ENCODE peak calls at places on chromosomes 2 and 18, in eight cellular contexts. Q is spleen, Y is activated B cell treated with CpG ODN at 0.5 μM for 24 hours, I is tibial artery, L is MCF 10A, J is hepatocyte, C is colonic mucosa, T is uterus. R is an unnamed sample.

GRCh38 chr18:6368017-6368416 is 46.7 kb downstream of the L3MBTL4 start:
- DNase-seq in I (no peak), Q (no peak), J (no peak), C (no peak), T (no peak), Y (no peak), L (no peak), R (no peak)

GRCh38 chr18:42174909-42175308 is 219.9 kb downstream of the PIK3C3 start:
- DNase-seq in C (no peak), Q (no peak), Y (no peak), I (no peak), J (peak), T (no peak), L (peak), R (peak)

GRCh38 chr2:177355874-177356273 is 36.7 kb upstream of the AGPS start:
- DNase-seq in T (no peak), C (no peak), Q (no peak), Y (no peak), J (no peak), I (no peak), L (no peak), R (no peak)

GRCh38 chr2:16245481-16246054 is 305.2 kb downstream of the MYCN start:
- DNase-seq in Y (no peak), Q (no peak), I (no peak), J (no peak), T (no peak), L (no peak), C (no peak), R (no peak)

GRCh38 chr2:157427003-157427921 is 16.6 kb downstream of the CYTIP start:
- DNase-seq in I (no peak), J (no peak), C (no peak), L (no peak), Q (no peak), Y (no peak), T (no peak), R (no peak)

GRCh38 chr18:33839452-33840225 is 261.6 kb downstream of the ASXL3 start:
- DNase-seq in C (peak), J (peak), Q (no peak), I (no peak), T (no peak), L (peak), Y (no peak), R (no peak)

GRCh38 chr2:226985227-226985946 is 149.5 kb downstream of the RHBDD1 start:
- DNase-seq in J (peak), C (peak), I (peak), L (peak), Q (no peak), T (peak), Y (no peak), R (peak)

GRCh38 chr2:57696016-57696415 is 350.6 kb upstream of the VRK2 start:
- DNase-seq in J (peak), T (no peak), C (no peak), Y (no peak), L (peak), Q (no peak), I (no peak), R (no peak)

GRCh38 chr18:55047546-55047945 is 88.3 kb upstream of the CCDC68 start:
- DNase-seq in I (no peak), Y (no peak), L (no peak), T (no peak), C (no peak), J (peak), Q (no peak), R (no peak)

GRCh38 chr2:79717364-79718007 is 204.6 kb downstream of the CTNNA2 start:
- DNase-seq in Y (no peak), L (peak), J (peak), I (no peak), T (no peak), Q (no peak), C (no peak), R (no peak)

GRCh38 chr2:15673919-15674636 is 82.4 kb downstream of the DDX1 start:
- DNase-seq in Q (no peak), J (peak), Y (no peak), L (peak), I (no peak), T (no peak), C (no peak), R (no peak)

GRCh38 chr18:58756596-58757240 is 85.5 kb downstream of the MALT1 start:
- DNase-seq in C (peak), I (no peak), L (no peak), Q (peak), T (no peak), Y (no peak), J (no peak), R (no peak)

GRCh38 chr2:161166538-161167409 is 6.5 kb downstream of the TANK start:
- DNase-seq in L (peak), Y (no peak), J (no peak), Q (no peak), C (no peak), I (no peak), T (no peak), R (no peak)

GRCh38 chr2:45912109-45912508 is 260.6 kb downstream of the PRKCE start:
- DNase-seq in Y (no peak), Q (no peak), C (no peak), I (no peak), J (peak), T (no peak), L (no peak), R (no peak)

GRCh38 chr2:39913648-39914456 is 134.8 kb upstream of the THUMPD2 start:
- DNase-seq in I (no peak), J (peak), L (peak), C (no peak), Y (no peak), T (no peak), Q (no peak), R (no peak)

GRCh38 chr18:3901811-3902210 is 451.8 kb downstream of the TGIF1 start:
- DNase-seq in J (no peak), L (no peak), Q (no peak), Y (no peak), I (no peak), C (no peak), T (no peak), R (no peak)

GRCh38 chr2:12059616-12060441 is 313.4 kb downstream of the LPIN1 start:
- DNase-seq in Q (no peak), I (no peak), T (no peak), L (peak), J (no peak), Y (no peak), C (no peak), R (no peak)

GRCh38 chr18:77099501-77100370 is 32.8 kb downstream of the MBP start:
- DNase-seq in J (no peak), L (no peak), T (no peak), Y (no peak), C (no peak), Q (no peak), I (no peak), R (no peak)

GRCh38 chr2:218471982-218472381 is 53.1 kb downstream of the VIL1 start:
- DNase-seq in J (no peak), C (no peak), I (peak), L (no peak), Q (no peak), T (no peak), Y (no peak), R (no peak)

GRCh38 chr2:98607104-98607503 is 1.2 kb downstream of the COA5 start:
- DNase-seq in C (no peak), J (no peak), I (no peak), Q (peak), L (no peak), Y (no peak), T (no peak), R (no peak)

GRCh38 chr2:65436169-65436824 is 3.9 kb upstream of the SPRED2 start:
- DNase-seq in Y (peak), I (peak), J (peak), L (peak), Q (peak), T (peak), C (peak), R (peak)

GRCh38 chr2:232488721-232489300 is 1.2 kb upstream of the ECEL1 start:
- DNase-seq in Y (no peak), Q (peak), J (no peak), L (no peak), C (no peak), I (no peak), T (no peak), R (no peak)

GRCh38 chr2:212940816-212941215 is 210.6 kb downstream of the IKZF2 start:
- DNase-seq in J (peak), C (peak), T (no peak), Y (no peak), Q (no peak), L (peak), I (no peak), R (no peak)

GRCh38 chr18:69177702-69178101 is 223.0 kb upstream of the DOK6 start:
- DNase-seq in L (peak), T (no peak), Y (no peak), Q (no peak), C (no peak), I (no peak), J (no peak), R (no peak)

GRCh38 chr2:65686928-65687521 is 254.6 kb upstream of the SPRED2 start:
- DNase-seq in C (no peak), Y (no peak), L (peak), I (no peak), Q (no peak), T (no peak), J (no peak), R (no peak)

GRCh38 chr2:181198188-181198864 is 217.9 kb downstream of the UBE2E3 start:
- DNase-seq in I (no peak), Q (no peak), L (no peak), T (no peak), Y (no peak), J (no peak), C (no peak), R (no peak)

GRCh38 chr2:151052850-151053660 is 208.6 kb downstream of the RBM43 start:
- DNase-seq in L (no peak), T (no peak), J (no peak), I (no peak), Q (no peak), C (no peak), Y (no peak), R (no peak)

GRCh38 chr2:15931514-15931870 is 8.9 kb upstream of the MYCN start:
- DNase-seq in Q (no peak), L (no peak), J (no peak), I (no peak), C (no peak), Y (no peak), T (no peak), R (no peak)

GRCh38 chr2:144102386-144102785 is 417.5 kb downstream of the ZEB2 start:
- DNase-seq in L (peak), I (no peak), C (no peak), T (no peak), Y (no peak), Q (no peak), J (no peak), R (no peak)

GRCh38 chr2:144099340-144099739 is 420.6 kb downstream of the ZEB2 start:
- DNase-seq in L (no peak), J (no peak), I (no peak), Y (no peak), Q (no peak), T (no peak), C (no peak), R (no peak)

GRCh38 chr2:144096531-144096930 is 423.4 kb downstream of the ZEB2 start:
- DNase-seq in L (no peak), T (no peak), Y (no peak), I (no peak), Q (no peak), C (no peak), J (no peak), R (no peak)

GRCh38 chr2:144097440-144098225 is 422.3 kb downstream of the ZEB2 start:
- DNase-seq in I (no peak), Q (no peak), Y (no peak), J (no peak), L (no peak), T (no peak), C (no peak), R (no peak)

GRCh38 chr2:144099746-144100438 is 420.0 kb downstream of the ZEB2 start:
- DNase-seq in L (peak), J (peak), T (no peak), C (no peak), Y (no peak), Q (no peak), I (no peak), R (no peak)
- TF ChIP-seq CTCF in L (peak), J (no peak), T (no peak), C (no peak), Y (no peak), Q (no peak), I (no peak), R (no peak)

DNA sequence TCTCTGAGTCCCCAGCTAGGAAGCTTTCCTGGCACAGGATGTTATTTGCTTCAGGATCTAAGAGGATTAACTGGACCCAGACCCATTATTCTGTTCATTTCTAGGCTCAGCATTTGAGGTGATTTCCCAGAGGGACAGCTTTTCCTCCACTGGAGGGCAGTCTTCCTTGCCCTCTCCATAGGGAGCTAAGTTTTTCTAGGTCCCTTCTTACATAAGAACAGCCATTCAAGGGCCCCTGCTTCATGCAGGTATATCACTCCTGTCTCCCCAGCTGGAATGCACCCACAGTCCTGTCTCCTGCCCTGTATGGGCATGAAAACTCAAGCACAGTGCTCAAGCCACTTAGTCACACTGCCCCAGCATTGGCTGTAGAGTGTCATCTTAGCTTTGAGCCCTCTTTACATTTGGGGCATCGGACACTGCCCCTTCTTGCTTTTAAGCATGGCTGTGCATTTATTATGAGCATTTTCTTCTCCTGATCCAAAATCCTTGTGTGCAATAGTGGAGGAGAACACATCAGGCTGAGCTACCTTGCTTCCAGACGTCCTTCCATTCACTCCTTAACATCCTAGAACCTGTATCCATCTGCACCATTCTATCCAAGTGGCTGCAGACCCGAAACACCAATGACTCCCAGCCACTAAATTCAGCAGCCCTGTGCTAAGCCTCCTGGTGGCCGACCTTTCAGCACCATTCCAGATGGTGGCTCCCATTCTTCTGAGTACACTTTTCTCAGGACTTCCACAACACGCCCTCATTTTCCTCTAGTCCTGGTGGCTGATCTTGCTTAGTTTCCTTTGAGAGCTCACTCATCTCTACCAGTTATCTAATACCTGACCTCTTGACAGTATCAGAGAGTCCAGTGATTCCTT is 80.0 kb downstream of the COPS8 start:
- DNase-seq in I (no peak), Y (no peak), C (no peak), J (peak), T (no peak), Q (no peak), L (peak), R (no peak)
- TF ChIP-seq CTCF in I (no peak), Y (no peak), C (no peak), J (peak), T (no peak), Q (no peak), L (peak), R (peak)

GRCh38 chr2:51795248-51795888 is 763.4 kb upstream of the NRXN1 start:
- DNase-seq in T (no peak), J (peak), Y (no peak), C (peak), I (no peak), Q (no peak), L (peak), R (no peak)
- TF ChIP-seq CTCF in T (no peak), J (peak), Y (no peak), C (peak), I (no peak), Q (no peak), L (no peak), R (peak)

GRCh38 chr2:44271296-44271695 is 4.0 kb upstream of the SLC3A1 start:
- DNase-seq in I (no peak), T (no peak), J (no peak), L (no peak), Q (no peak), C (no peak), Y (no peak), R (no peak)

GRCh38 chr2:44267269-44268258 is 7.7 kb upstream of the SLC3A1 start:
- DNase-seq in Q (no peak), T (peak), I (peak), L (no peak), C (no peak), Y (no peak), J (no peak), R (no peak)

GRCh38 chr2:44268259-44268649 is 7.0 kb upstream of the SLC3A1 start:
- DNase-seq in Q (no peak), T (no peak), C (no peak), Y (no peak), L (no peak), J (no peak), I (no peak), R (no peak)

GRCh38 chr2:44273076-44273475 is 2.2 kb upstream of the SLC3A1 start:
- DNase-seq in T (no peak), L (no peak), J (no peak), Q (no peak), Y (no peak), I (no peak), C (no peak), R (no peak)

DNA sequence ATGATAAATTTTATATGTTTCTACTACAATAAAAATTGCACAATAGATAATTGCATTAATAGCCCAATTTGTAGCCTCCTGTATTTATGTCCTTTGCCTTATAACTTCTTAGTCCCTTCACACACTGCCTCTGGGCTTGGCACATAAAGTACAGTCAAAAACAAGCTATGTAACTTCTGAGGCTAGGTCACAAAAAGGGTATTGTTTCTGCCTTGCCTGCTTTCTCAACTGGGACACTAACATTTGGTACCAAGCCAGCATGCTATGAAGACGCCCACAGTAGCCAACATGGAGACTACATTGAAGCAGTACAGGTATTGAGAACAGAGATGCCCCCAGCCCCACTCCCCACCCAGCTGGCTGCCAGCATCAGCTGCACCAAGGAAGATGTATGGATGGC is 5.4 kb upstream of the SLC3A1 start:
- DNase-seq in I (no peak), J (no peak), C (no peak), L (no peak), T (no peak), Q (no peak), Y (no peak), R (no peak)
- TF ChIP-seq CTCF in I (no peak), J (no peak), C (no peak), L (no peak), T (no peak), Q (no peak), Y (no peak), R (no peak)

DNA sequence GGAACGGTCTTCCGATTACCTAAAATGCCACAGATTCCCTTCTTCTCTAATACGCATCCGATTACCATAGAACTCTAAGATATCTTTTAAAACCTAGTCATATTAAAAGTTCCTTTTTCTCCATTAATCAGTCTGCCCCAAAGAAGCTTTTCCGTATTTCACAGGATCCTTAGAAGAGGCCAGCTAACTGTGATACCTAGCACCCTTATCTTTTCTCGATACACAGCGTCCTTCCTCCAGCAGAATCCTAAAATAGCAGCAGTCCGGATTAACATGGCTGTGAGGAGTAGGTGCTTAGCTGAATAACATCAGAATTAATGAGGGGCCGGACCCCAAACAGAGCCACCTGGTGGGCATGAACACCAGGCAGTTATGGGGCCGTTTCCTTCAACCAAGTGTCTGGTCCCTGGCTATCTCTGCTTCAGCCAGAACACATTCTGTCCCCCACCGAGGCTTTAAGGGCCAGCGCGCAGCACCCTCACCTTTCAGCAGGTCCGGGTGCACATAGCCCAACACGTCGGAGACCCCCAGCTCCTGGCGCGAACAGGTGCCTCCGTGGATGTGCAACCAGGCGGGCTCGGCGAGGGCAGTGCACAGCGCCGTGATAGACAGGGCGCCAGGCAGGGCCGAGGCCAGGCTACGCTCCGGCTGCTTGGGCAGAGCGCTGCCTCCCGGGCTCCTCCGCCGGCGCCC is 995 bp downstream of the TMEM127 start:
- DNase-seq in T (no peak), Y (no peak), C (peak), L (no peak), I (no peak), Q (no peak), J (peak), R (peak)
- TF ChIP-seq CTCF in T (no peak), Y (no peak), C (no peak), L (no peak), I (no peak), Q (peak), J (peak), R (peak)

GRCh38 chr2:188456114-188456909 is 164.6 kb downstream of the GULP1 start:
- DNase-seq in T (no peak), C (no peak), Y (no peak), J (no peak), I (no peak), Q (no peak), L (no peak), R (no peak)
- TF ChIP-seq CTCF in T (no peak), C (no peak), Y (no peak), J (no peak), I (no peak), Q (no peak), L (no peak), R (peak)

GRCh38 chr2:163185160-163185559 is 346.6 kb upstream of the KCNH7 start:
- DNase-seq in J (no peak), Y (no peak), L (no peak), I (no peak), C (no peak), Q (no peak), T (no peak), R (no peak)

GRCh38 chr2:163187119-163187518 is 348.6 kb upstream of the KCNH7 start:
- DNase-seq in L (no peak), Q (no peak), Y (no peak), I (no peak), J (no peak), T (no peak), C (no peak), R (no peak)

GRCh38 chr2:163187995-163188655 is 349.6 kb upstream of the KCNH7 start:
- DNase-seq in Q (no peak), Y (no peak), C (no peak), I (no peak), J (no peak), L (peak), T (no peak), R (no peak)

GRCh38 chr2:163182764-163183354 is 344.3 kb upstream of the KCNH7 start:
- DNase-seq in Q (no peak), C (no peak), Y (no peak), L (peak), I (no peak), T (no peak), J (peak), R (no peak)
- TF ChIP-seq CTCF in Q (no peak), C (peak), Y (no peak), L (peak), I (peak), T (no peak), J (peak), R (peak)

GRCh38 chr2:191641609-191642008 is 36.3 kb upstream of the NABP1 start:
- DNase-seq in T (no peak), Y (no peak), Q (no peak), J (no peak), L (no peak), C (no peak), I (no peak), R (no peak)
- TF ChIP-seq CTCF in T (no peak), Y (no peak), Q (no peak), J (no peak), L (no peak), C (no peak), I (no peak), R (no peak)

R was measured in progenitor cell of endocrine pancreas.